ENCODE peak calls at places on chromosomes 13 and 19, in eight cellular contexts. Y is epithelial cell of esophagus, H is gastrocnemius medialis, S is fibroblast of mammary gland, K is tibial artery, C is fibroblast of pulmonary artery, R is DND-41, F is AG10803. L is an unnamed sample.
A peak's percentile ranks its signal among the peaks of the same experiment; 100 is the strongest.

GRCh38 chr19:7515471-7516226 is at the start of gene ZNF358:
- DNase-seq in Y (no peak), H (peak; percentile 36), S (peak; percentile 51), K (peak; percentile 69), C (peak; percentile 63), R (peak; percentile 70), F (peak; percentile 72), L (peak; percentile 36)

GRCh38 chr13:45820106-45820838 is 31.3 kb downstream of the SIAH3 start:
- DNase-seq in Y (no peak), H (no peak), S (no peak), K (no peak), C (no peak), R (no peak), F (no peak), L (no peak)

GRCh38 chr19:45231891-45232290 is 13.3 kb downstream of the EXOC3L2 start:
- DNase-seq in Y (peak; percentile 97), H (no peak), S (peak; percentile 14), K (no peak), C (no peak), R (no peak), F (no peak), L (no peak)

GRCh38 chr19:43809762-43810696 is 7.8 kb upstream of the LYPD5 start:
- DNase-seq in Y (peak; percentile 76), H (no peak), S (peak; percentile 76), K (no peak), C (peak; percentile 79), R (no peak), F (peak; percentile 67), L (no peak)

GRCh38 chr19:21835429-21835809 is 563 bp downstream of the ZNF43 start:
- DNase-seq in Y (no peak), H (no peak), S (no peak), K (no peak), C (no peak), R (no peak), F (no peak), L (no peak)

GRCh38 chr13:39942177-39942900 is 286.9 kb downstream of the COG6 start:
- DNase-seq in Y (no peak), H (no peak), S (no peak), K (no peak), C (no peak), R (no peak), F (no peak), L (no peak)

GRCh38 chr19:35673121-35673804 is 6.9 kb downstream of the UPK1A start:
- DNase-seq in Y (peak; percentile 69), H (no peak), S (peak; percentile 71), K (no peak), C (peak; percentile 40), R (no peak), F (peak; percentile 47), L (no peak)

GRCh38 chr13:92355213-92355612 is 871.4 kb upstream of the GPC6 start:
- DNase-seq in Y (peak; percentile 19), H (no peak), S (peak; percentile 30), K (no peak), C (peak; percentile 74), R (no peak), F (no peak), L (no peak)

GRCh38 chr13:24274452-24274971 is 34.9 kb upstream of the C1QTNF9 start:
- DNase-seq in Y (peak; percentile 18), H (no peak), S (no peak), K (no peak), C (peak; percentile 52), R (peak; percentile 22), F (no peak), L (no peak)

GRCh38 chr19:35645680-35646511 is 2.2 kb upstream of the COX6B1 start:
- DNase-seq in Y (no peak), H (no peak), S (no peak), K (no peak), C (no peak), R (no peak), F (no peak), L (no peak)

GRCh38 chr13:90238433-90238832 is 1109.1 kb upstream of the MIR17HG start:
- DNase-seq in Y (peak; percentile 58), H (no peak), S (no peak), K (no peak), C (peak; percentile 52), R (no peak), F (no peak), L (no peak)

GRCh38 chr13:46665630-46666482 is 112.9 kb downstream of the LRCH1 start:
- DNase-seq in Y (peak; percentile 14), H (no peak), S (no peak), K (no peak), C (no peak), R (no peak), F (no peak), L (no peak)

GRCh38 chr13:89082623-89083022 is 1411.5 kb downstream of the SLITRK5 start:
- DNase-seq in Y (no peak), H (no peak), S (no peak), K (no peak), C (no peak), R (no peak), F (no peak), L (no peak)

GRCh38 chr19:48419158-48419920 is 25.9 kb downstream of the GRIN2D start:
- DNase-seq in Y (peak; percentile 40), H (peak; percentile 15), S (peak; percentile 37), K (peak; percentile 47), C (peak; percentile 36), R (peak; percentile 67), F (peak; percentile 35), L (no peak)

GRCh38 chr13:46975173-46975572 is 78.3 kb upstream of the HTR2A start:
- DNase-seq in Y (no peak), H (no peak), S (no peak), K (no peak), C (no peak), R (no peak), F (no peak), L (no peak)

GRCh38 chr13:102948006-102948405 is 102.2 kb downstream of the ERCC5 start:
- DNase-seq in Y (peak; percentile 23), H (no peak), S (peak; percentile 24), K (no peak), C (peak; percentile 16), R (no peak), F (no peak), L (peak; percentile 12)

GRCh38 chr19:5090780-5091575 is 122.1 kb downstream of the KDM4B start:
- DNase-seq in Y (no peak), H (no peak), S (peak; percentile 36), K (peak; percentile 39), C (peak; percentile 33), R (peak; percentile 14), F (peak; percentile 73), L (no peak)

DNA sequence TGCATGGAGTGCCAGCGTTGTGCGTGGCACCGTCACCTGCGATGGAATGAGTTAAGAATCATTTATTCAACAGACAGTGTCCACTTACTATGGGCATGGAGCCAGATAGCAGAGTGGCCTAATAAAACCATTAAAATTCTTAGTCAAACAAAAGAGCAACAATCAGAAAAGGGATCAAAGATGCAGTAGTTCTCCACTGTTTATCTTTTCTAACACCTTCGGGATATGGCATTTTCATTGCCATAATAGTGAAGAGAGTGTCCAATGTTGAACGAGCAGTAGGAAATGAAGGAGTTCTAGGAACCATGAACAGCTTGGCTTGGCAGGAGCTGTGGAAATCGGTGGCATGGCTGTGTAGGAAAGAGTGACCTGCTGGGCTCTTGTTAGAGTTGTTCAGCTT is 2.0 kb downstream of the TNFSF11 start:
- DNase-seq in Y (no peak), H (no peak), S (no peak), K (no peak), C (no peak), R (no peak), F (no peak), L (no peak)
- H3K4me3 ChIP-seq in Y (no peak overlapping the region), H (no peak overlapping the region), S (no peak overlapping the region), K (no peak overlapping the region), C (no peak overlapping the region), R (no peak overlapping the region), F (no peak overlapping the region), L (no peak overlapping the region)

DNA sequence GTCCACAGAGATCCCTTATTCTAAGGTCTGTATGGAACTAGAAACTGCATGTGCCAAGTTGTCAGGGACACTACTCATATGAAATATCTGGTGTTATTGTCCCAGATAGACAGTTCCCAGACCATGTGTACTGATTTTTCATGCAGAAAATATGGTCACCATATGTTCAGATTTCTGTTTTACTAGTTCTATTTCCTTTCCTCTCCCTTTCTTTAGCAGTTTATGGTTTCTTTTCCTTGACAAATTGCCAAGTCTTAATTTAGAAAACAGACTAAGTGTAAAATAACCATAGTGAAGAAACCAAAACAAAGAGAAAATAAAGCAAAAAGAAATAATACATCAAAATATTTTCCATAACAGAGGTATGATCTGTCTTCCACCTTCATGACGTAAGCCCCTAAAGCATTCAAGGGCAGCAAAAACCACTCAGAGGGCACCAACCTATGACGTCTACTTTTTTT is 248.5 kb downstream of the KCTD12 start:
- DNase-seq in Y (no peak), H (no peak), S (peak; percentile 69), K (no peak), C (peak; percentile 52), R (no peak), F (peak; percentile 66), L (no peak)
- H3K4me3 ChIP-seq in Y (no peak overlapping the region), H (no peak overlapping the region), S (no peak overlapping the region), K (no peak overlapping the region), C (no peak overlapping the region), R (no peak overlapping the region), F (no peak overlapping the region), L (no peak overlapping the region)

DNA sequence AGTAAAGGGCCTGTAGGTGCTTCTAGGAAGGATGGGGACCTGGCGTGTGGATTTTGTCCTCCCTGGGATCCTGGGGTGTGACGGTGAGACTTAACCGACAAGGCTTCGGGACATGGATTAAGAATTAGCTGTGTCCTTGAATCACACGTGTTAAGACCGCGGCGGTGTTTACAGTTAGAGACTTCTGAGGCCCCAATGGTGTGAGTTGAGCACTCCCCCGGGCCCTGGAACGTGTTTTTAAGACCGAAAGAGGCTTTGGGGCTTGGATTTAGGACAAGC is 1.3 kb upstream of the SLC27A1 start:
- DNase-seq in Y (no peak), H (no peak), S (no peak), K (no peak), C (no peak), R (no peak), F (no peak), L (no peak)
- H3K4me3 ChIP-seq in Y (peak overlapping the region; percentile 71), H (peak overlapping the region; percentile 74), S (peak overlapping the region; percentile 69), K (peak overlapping the region; percentile 96), C (peak overlapping the region; percentile 73), R (no peak overlapping the region), F (peak overlapping the region; percentile 61), L (peak overlapping the region; percentile 50)

GRCh38 chr19:3721900-3722442 is 13.8 kb downstream of the TJP3 start:
- DNase-seq in Y (no peak), H (no peak), S (no peak), K (no peak), C (no peak), R (no peak), F (no peak), L (no peak)
- H3K4me3 ChIP-seq in Y (peak overlapping the region; percentile 11), H (no peak overlapping the region), S (no peak overlapping the region), K (no peak overlapping the region), C (no peak overlapping the region), R (no peak overlapping the region), F (no peak overlapping the region), L (peak overlapping the region; percentile 15)

DNA sequence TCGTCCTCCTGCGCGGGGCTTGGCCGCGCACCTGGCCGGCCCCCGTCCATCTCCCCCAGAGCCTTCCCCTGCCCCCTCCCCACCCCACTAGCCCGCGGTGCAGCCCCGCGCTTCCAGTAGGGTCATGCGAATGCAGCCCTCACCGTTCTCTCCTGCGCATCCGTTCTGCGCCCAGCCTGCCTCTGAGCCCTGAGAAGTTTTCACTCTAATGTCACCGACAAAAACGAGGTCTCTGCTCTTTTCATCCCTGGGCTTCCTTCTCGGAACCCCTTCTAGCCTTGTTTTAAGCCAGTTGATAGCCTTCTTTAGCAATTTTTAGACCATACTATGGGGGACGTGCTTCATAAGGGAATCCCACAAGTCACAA is 97.4 kb downstream of the ATP8A2 start:
- DNase-seq in Y (no peak), H (no peak), S (no peak), K (no peak), C (no peak), R (no peak), F (no peak), L (no peak)
- H3K4me3 ChIP-seq in Y (no peak overlapping the region), H (no peak overlapping the region), S (no peak overlapping the region), K (no peak overlapping the region), C (no peak overlapping the region), R (no peak overlapping the region), F (no peak overlapping the region), L (no peak overlapping the region)